ENCODE peak calls at places on chromosomes 12 and 14, in seven cellular contexts. B is neuronal stem cell, E is H1, K is GM23248, V is fibroblast of lung, F is mammary epithelial cell, N is NT2/D1. L is an unnamed sample.

GRCh38 chr12:49895773-49896172 is 7.9 kb downstream of the FAIM2 start:
- DNase-seq in F (no peak), E (no peak), V (no peak), K (no peak), N (no peak), B (no peak), L (no peak)

GRCh38 chr12:33129500-33129899 is 232.9 kb upstream of the PKP2 start:
- DNase-seq in E (no peak), V (no peak), N (no peak), F (no peak), B (no peak), K (no peak), L (no peak)

GRCh38 chr12:47270782-47271664 is 191.3 kb upstream of the AMIGO2 start:
- DNase-seq in V (peak; percentile 21), K (peak; percentile 90), N (no peak), E (no peak), B (no peak), F (peak; percentile 97), L (peak; percentile 62)

GRCh38 chr14:99819514-99819913 is 26.3 kb downstream of the EML1 start:
- DNase-seq in B (no peak), V (no peak), F (no peak), K (no peak), E (no peak), N (no peak), L (no peak)

GRCh38 chr12:24798335-24798734 is 150.6 kb downstream of the BCAT1 start:
- DNase-seq in F (no peak), E (no peak), N (no peak), V (no peak), K (no peak), B (no peak), L (no peak)

GRCh38 chr12:115225845-115226244 is 541.9 kb upstream of the TBX3 start:
- DNase-seq in B (no peak), V (no peak), K (no peak), E (no peak), F (no peak), N (no peak), L (no peak)

GRCh38 chr12:34397591-34398365 is 375.5 kb downstream of the ALG10 start:
- DNase-seq in B (no peak), N (no peak), F (no peak), V (no peak), E (no peak), K (no peak), L (no peak)

GRCh38 chr14:19900999-19901398 is 19.4 kb upstream of the OR4K5 start:
- DNase-seq in E (no peak), N (no peak), F (no peak), B (no peak), K (no peak), V (no peak), L (no peak)

GRCh38 chr12:12614342-12614741 is 2.7 kb downstream of the CREBL2 start:
- DNase-seq in V (no peak), N (no peak), F (no peak), B (no peak), K (no peak), E (no peak), L (no peak)

GRCh38 chr12:121712462-121713256 is at the start of gene TMEM120B:
- DNase-seq in V (peak; percentile 71), E (no peak), B (peak; percentile 77), N (peak; percentile 47), K (peak; percentile 91), F (peak; percentile 58), L (peak; percentile 94)
- H3K9ac ChIP-seq in V (peak within 1 kb of the TSS; percentile 90), E (peak within 1 kb of the TSS; percentile 54), B (peak within 1 kb of the TSS; percentile 90), N (peak within 1 kb of the TSS; percentile 97), K (peak within 1 kb of the TSS; percentile 96), F (peak within 1 kb of the TSS; percentile 93), L (peak within 1 kb of the TSS; percentile 92)

DNA sequence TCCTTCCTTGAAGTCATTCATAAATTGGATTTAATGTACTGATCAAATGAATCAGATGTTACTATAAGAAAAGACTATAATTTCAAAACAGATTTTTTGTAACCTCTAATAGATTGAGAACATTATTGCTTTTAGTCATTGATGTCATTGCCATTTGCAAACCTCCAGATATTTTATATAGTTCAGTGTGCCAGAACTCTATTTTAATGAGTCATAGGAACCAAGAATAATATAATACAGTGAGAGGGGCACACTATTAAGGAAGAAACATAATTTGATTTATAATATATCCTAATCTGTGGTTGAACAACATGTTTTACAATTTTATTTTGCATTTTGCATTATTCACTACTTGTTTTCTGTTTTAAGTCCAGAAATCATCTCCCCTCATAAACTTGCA is 78.0 kb downstream of the LRRC9 start:
- DNase-seq in F (no peak), N (no peak), E (no peak), V (no peak), B (no peak), K (no peak), L (no peak)
- H3K4me3 ChIP-seq in F (no peak overlapping the region), N (no peak overlapping the region), E (no peak overlapping the region), V (no peak overlapping the region), B (no peak overlapping the region), K (no peak overlapping the region), L (peak overlapping the region; percentile 40)

DNA sequence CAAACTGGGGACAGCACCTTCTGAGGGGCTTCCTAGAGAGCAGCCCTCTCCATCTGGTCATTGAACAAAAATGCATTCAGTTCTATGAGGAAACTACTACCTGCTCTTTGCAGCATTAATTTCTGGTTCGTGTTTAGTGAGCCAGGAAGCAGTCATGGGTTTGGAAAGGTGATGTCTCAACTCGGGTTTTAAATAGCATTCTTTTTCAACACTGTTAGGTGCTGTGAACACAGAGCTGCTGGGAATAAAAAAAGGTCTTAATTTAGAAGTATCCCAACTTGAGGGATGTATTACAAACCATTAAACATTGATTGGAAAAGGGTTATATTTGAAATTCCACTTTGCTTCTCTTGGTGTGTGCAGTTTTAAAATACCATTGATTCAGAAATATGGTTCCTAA is 9.3 kb downstream of the MYO1H start:
- DNase-seq in K (no peak), F (no peak), V (no peak), B (no peak), E (no peak), N (no peak), L (no peak)
- H3K27me3 ChIP-seq in K (peaks cover 47% of the 10 kb centered on the region), F (peaks cover 2% of the 10 kb centered on the region), V (peaks cover 2% of the 10 kb centered on the region), B (peaks cover 77% of the 10 kb centered on the region), E (no peaks in the 10 kb centered on the region), N (no peaks in the 10 kb centered on the region), L (peaks cover 25% of the 10 kb centered on the region)

GRCh38 chr12:15186593-15186992 is 34.6 kb downstream of the RERG start:
- DNase-seq in B (no peak), F (no peak), V (no peak), E (no peak), K (no peak), N (no peak), L (no peak)

GRCh38 chr12:15180975-15181683 is 40.1 kb downstream of the RERG start:
- DNase-seq in K (no peak), N (no peak), V (no peak), B (no peak), E (no peak), F (no peak), L (no peak)

GRCh38 chr12:15180325-15180724 is 40.9 kb downstream of the RERG start:
- DNase-seq in F (no peak), N (no peak), K (no peak), E (no peak), V (no peak), B (no peak), L (no peak)

GRCh38 chr12:15188136-15188535 is 33.1 kb downstream of the RERG start:
- DNase-seq in E (no peak), F (no peak), V (no peak), K (no peak), N (no peak), B (no peak), L (no peak)

DNA sequence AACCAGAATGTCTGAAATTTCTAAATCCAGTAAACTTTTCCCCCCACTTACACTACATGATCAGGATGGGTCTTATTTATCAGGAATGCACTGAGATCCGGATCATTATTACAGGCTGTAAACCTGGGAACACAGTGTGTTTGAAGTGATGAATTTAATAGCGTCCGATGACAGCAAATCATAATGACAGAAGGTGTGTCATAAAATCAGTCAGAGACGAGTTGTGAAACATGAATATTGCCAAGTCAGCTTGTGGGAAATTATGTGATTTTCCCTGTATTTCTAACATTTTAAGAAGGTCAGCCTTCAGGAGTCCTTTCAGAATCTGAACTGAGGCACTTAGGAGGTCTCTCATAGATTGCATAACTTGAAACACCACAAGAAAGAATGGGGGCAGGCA is 36.7 kb downstream of the RERG start:
- DNase-seq in F (no peak), V (no peak), K (no peak), E (no peak), B (no peak), N (no peak), L (no peak)
- H3K9ac ChIP-seq in F (no peak overlapping the region), V (no peak overlapping the region), K (no peak overlapping the region), E (no peak overlapping the region), B (no peak overlapping the region), N (no peak overlapping the region), L (no peak overlapping the region)

DNA sequence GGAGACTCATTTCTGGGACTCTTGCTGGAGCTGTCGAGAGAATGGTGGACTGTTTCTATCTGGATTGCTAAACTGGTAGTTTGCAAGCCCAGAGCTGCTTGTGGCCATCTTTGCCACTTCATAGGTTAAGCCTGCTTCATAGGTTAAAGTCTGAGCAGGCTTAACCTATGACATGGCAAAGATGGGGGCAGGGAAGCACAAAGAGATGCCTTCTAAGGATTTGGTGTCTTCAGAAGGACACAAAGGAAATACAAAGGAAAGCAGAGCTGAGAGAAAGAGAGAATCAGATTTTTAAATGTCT is 78.4 kb upstream of the MAX start:
- DNase-seq in K (no peak), E (no peak), B (no peak), F (no peak), N (no peak), V (no peak), L (no peak)
- H3K4me3 ChIP-seq in K (no peak overlapping the region), E (no peak overlapping the region), B (no peak overlapping the region), F (no peak overlapping the region), N (no peak overlapping the region), V (no peak overlapping the region), L (peak overlapping the region; percentile 2)

DNA sequence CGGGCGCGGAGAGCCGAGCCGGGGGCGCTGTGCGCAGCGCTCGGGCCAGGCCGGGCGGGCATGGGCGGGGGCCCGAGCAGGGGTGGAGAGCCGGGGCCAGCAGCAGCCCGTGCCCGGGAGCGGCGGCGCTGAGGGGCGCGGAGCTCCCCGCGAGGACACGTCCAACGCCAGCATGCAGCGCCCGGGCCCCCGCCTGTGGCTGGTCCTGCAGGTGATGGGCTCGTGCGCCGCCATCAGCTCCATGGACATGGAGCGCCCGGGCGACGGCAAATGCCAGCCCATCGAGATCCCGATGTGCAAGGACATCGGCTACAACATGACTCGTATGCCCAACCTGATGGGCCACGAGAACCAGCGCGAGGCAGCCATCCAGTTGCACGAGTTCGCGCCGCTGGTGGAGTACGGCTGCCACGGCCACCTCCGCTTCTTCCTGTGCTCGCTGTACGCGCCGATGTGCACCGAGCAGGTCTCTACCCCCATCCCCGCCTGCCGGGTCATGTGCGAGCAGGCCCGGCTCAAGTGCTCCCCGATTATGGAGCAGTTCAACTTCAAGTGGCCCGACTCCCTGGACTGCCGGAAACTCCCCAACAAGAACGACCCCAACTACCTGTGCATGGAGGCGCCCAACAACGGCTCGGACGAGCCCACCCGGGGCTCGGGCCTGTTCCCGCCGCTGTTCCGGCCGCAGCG is 652 bp downstream of the FZD10 start:
- DNase-seq in B (no peak), K (no peak), N (no peak), F (no peak), V (no peak), E (no peak), L (no peak)
- H3K27me3 ChIP-seq in B (no peaks in the 10 kb centered on the region), K (peaks cover 16% of the 10 kb centered on the region), N (peaks cover 83% of the 10 kb centered on the region), F (peaks cover 15% of the 10 kb centered on the region), V (no peaks in the 10 kb centered on the region), E (peaks cover 93% of the 10 kb centered on the region), L (peaks cover 66% of the 10 kb centered on the region)

GRCh38 chr12:57238854-57239554 is 9.5 kb downstream of the SHMT2 start:
- DNase-seq in K (peak; percentile 89), B (peak; percentile 91), V (peak; percentile 89), F (peak; percentile 71), N (peak; percentile 85), E (no peak), L (peak; percentile 95)
- H3K9ac ChIP-seq in K (peak overlapping the region; percentile 90), B (peak overlapping the region; percentile 89), V (peak overlapping the region; percentile 10), F (no peak overlapping the region), N (peak overlapping the region; percentile 76), E (peak overlapping the region; percentile 45), L (peak overlapping the region; percentile 91)

GRCh38 chr12:53965251-53966069 is 7.5 kb upstream of the HOXC11 start:
- DNase-seq in B (no peak), E (no peak), V (no peak), F (no peak), K (no peak), N (no peak), L (no peak)
- H3K4me3 ChIP-seq in B (no peak overlapping the region), E (no peak overlapping the region), V (no peak overlapping the region), F (no peak overlapping the region), K (no peak overlapping the region), N (no peak overlapping the region), L (peak overlapping the region; percentile 32)